ENCODE peak calls at places on chromosomes 13 and 19, in four cellular contexts. V is K562, O is GM12878, J is HepG2. G is an unnamed sample.

GRCh38 chr19:42412223-42412622 is 15.0 kb downstream of the LIPE start:
- DNase-seq in O (no peak), V (no peak), J (no peak), G (no peak)

GRCh38 chr13:45325806-45326205 is 15.2 kb downstream of the TPT1 start:
- DNase-seq in J (peak; percentile 62), O (no peak), V (no peak), G (no peak)

GRCh38 chr13:51747438-51748434 is 56.2 kb downstream of the DHRS12 start:
- DNase-seq in J (peak; percentile 93), V (no peak), O (no peak), G (no peak)

GRCh38 chr13:63396746-63397145 is 1981.1 kb upstream of the PCDH20 start:
- DNase-seq in J (no peak), O (no peak), V (no peak), G (no peak)

GRCh38 chr19:56594446-56594782 is 688 bp upstream of the ZNF71 start:
- DNase-seq in J (no peak), V (no peak), O (no peak), G (no peak)

GRCh38 chr19:19426799-19427198 is 21.3 kb downstream of the GATAD2A start:
- DNase-seq in V (no peak), J (no peak), O (no peak), G (no peak)

GRCh38 chr19:16048583-16048982 is 27.7 kb upstream of the TPM4 start:
- DNase-seq in V (no peak), J (no peak), O (no peak), G (no peak)

GRCh38 chr13:99796175-99796819 is 175.3 kb downstream of the ZIC5 start:
- DNase-seq in V (peak; percentile 36), O (no peak), J (peak; percentile 29), G (peak; percentile 36)

GRCh38 chr19:51493776-51494175 is 7.8 kb downstream of the SIGLEC12 start:
- DNase-seq in O (no peak), V (no peak), J (no peak), G (no peak)

GRCh38 chr19:41376241-41376997 is at the start of gene TMEM91:
- DNase-seq in V (peak; percentile 37), J (no peak), O (no peak), G (no peak)

GRCh38 chr13:37105251-37105714 is at the start of gene CSNK1A1L:
- DNase-seq in J (no peak), V (no peak), O (no peak), G (no peak)

GRCh38 chr13:28707629-28708427 is 10.9 kb downstream of the SLC46A3 start:
- DNase-seq in O (peak; percentile 94), J (no peak), V (no peak), G (no peak)

GRCh38 chr13:114303700-114304327 is 10.5 kb upstream of the CHAMP1 start:
- DNase-seq in O (no peak), J (no peak), V (no peak), G (no peak)

GRCh38 chr13:23709521-23709920 is 139.3 kb downstream of the TNFRSF19 start:
- DNase-seq in J (no peak), V (no peak), O (no peak), G (no peak)

GRCh38 chr13:90868321-90868920 is 479.1 kb upstream of the MIR17HG start:
- DNase-seq in V (peak; percentile 63), J (peak; percentile 3), O (no peak), G (no peak)

GRCh38 chr13:48975926-48976676 is 389 bp downstream of the FNDC3A start:
- DNase-seq in V (peak; percentile 71), J (peak; percentile 67), O (no peak), G (peak; percentile 77)

GRCh38 chr13:109010912-109011311 is 381.5 kb downstream of the MYO16 start:
- DNase-seq in O (no peak), J (no peak), V (no peak), G (no peak)

GRCh38 chr19:4375620-4376228 is 24.6 kb downstream of the SH3GL1 start:
- DNase-seq in V (peak; percentile 75), J (peak; percentile 51), O (peak; percentile 90), G (peak; percentile 55)

GRCh38 chr13:102678339-102679122 is 16.3 kb downstream of the METTL21C start:
- DNase-seq in V (no peak), J (no peak), O (no peak), G (no peak)

GRCh38 chr13:114225610-114226009 is 9.1 kb upstream of the CDC16 start:
- DNase-seq in V (no peak), J (no peak), O (no peak), G (no peak)

GRCh38 chr19:29206453-29206852 is 6.5 kb downstream of the UQCRFS1 start:
- DNase-seq in J (no peak), V (no peak), O (no peak), G (no peak)

GRCh38 chr19:41341669-41342490 is 11.8 kb downstream of the TGFB1 start:
- DNase-seq in J (no peak), V (no peak), O (no peak), G (no peak)

GRCh38 chr19:44512326-44513298 is 12.3 kb upstream of the ZNF180 start:
- DNase-seq in J (peak; percentile 36), O (no peak), V (peak; percentile 78), G (peak; percentile 60)

GRCh38 chr19:4976412-4977298 is 7.7 kb downstream of the KDM4B start:
- DNase-seq in J (peak; percentile 53), O (no peak), V (no peak), G (peak; percentile 66)

GRCh38 chr19:30167206-30167903 is 204.8 kb upstream of the ZNF536 start:
- DNase-seq in V (no peak), J (no peak), O (no peak), G (no peak)

GRCh38 chr13:30108913-30109237 is 198.5 kb downstream of the KATNAL1 start:
- DNase-seq in J (peak; percentile 33), V (no peak), O (no peak), G (no peak)

GRCh38 chr19:2912306-2912705 is 11.6 kb downstream of the ZNF57 start:
- DNase-seq in J (no peak), O (no peak), V (no peak), G (no peak)

GRCh38 chr13:110653271-110653670 is 37.9 kb downstream of the NAXD start:
- DNase-seq in V (no peak), O (no peak), J (no peak), G (no peak)

GRCh38 chr19:18896421-18896841 is 473 bp upstream of the CERS1 start:
- DNase-seq in V (no peak), O (no peak), J (no peak), G (no peak)

GRCh38 chr19:57171551-57172081 is 4.3 kb upstream of the DUXA start:
- DNase-seq in J (peak; percentile 20), O (no peak), V (no peak), G (peak; percentile 54)

GRCh38 chr13:90867336-90867683 is 480.2 kb upstream of the MIR17HG start:
- DNase-seq in O (peak; percentile 24), V (peak; percentile 58), J (peak; percentile 75), G (peak; percentile 78)

GRCh38 chr19:40805258-40805868 is 6.4 kb downstream of the EGLN2 start:
- DNase-seq in J (no peak), O (no peak), V (no peak), G (no peak)

GRCh38 chr19:6060600-6061391 is 49.5 kb downstream of the RFX2 start:
- DNase-seq in O (no peak), J (no peak), V (peak; percentile 92), G (no peak)

GRCh38 chr19:16398530-16399241 is 73.1 kb downstream of the EPS15L1 start:
- DNase-seq in V (no peak), J (no peak), O (no peak), G (no peak)

GRCh38 chr19:6501740-6502648 is at the start of gene TUBB4A:
- DNase-seq in O (no peak), J (no peak), V (peak; percentile 86), G (peak; percentile 65)

GRCh38 chr19:44712864-44713515 is 14.0 kb downstream of the CEACAM16 start:
- DNase-seq in V (no peak), J (peak; percentile 65), O (no peak), G (no peak)

GRCh38 chr19:40190891-40191835 is at the start of gene MAP3K10:
- DNase-seq in J (peak; percentile 53), O (peak; percentile 12), V (peak; percentile 88), G (peak; percentile 84)

GRCh38 chr13:46010148-46010547 is 42.4 kb downstream of the ZC3H13 start:
- DNase-seq in J (no peak), O (no peak), V (no peak), G (peak; percentile 4)

GRCh38 chr19:12975221-12975756 is 5.9 kb downstream of the DAND5 start:
- DNase-seq in J (no peak), O (no peak), V (peak; percentile 3), G (no peak)

GRCh38 chr13:82407321-82407720 is 1475.0 kb downstream of the SLITRK1 start:
- DNase-seq in J (no peak), V (no peak), O (no peak), G (no peak)
- TF ChIP-seq SP1 in J (no peak), V (no peak), O (no peak), G (no peak)

GRCh38 chr13:112056739-112057433 is 10.1 kb upstream of the SOX1 start:
- DNase-seq in J (no peak), O (no peak), V (no peak), G (peak; percentile 12)
- TF ChIP-seq FOXK2 in J (no peak), O (no peak), V (no peak), G (no peak)

GRCh38 chr13:93226065-93226622 is 463 bp upstream of the GPC6 start:
- DNase-seq in J (peak; percentile 52), O (no peak), V (no peak), G (no peak)
- TF ChIP-seq SP1 in J (no peak), O (no peak), V (no peak), G (no peak)

GRCh38 chr19:35582760-35583159 is 3.2 kb upstream of the PMIS2 start:
- DNase-seq in V (no peak), J (no peak), O (no peak), G (no peak)

GRCh38 chr19:35592226-35592625 is 6.3 kb downstream of the PMIS2 start:
- DNase-seq in V (peak; percentile 45), O (no peak), J (peak; percentile 53), G (peak; percentile 60)

GRCh38 chr19:35590875-35591274 is 4.9 kb downstream of the PMIS2 start:
- DNase-seq in J (no peak), O (no peak), V (no peak), G (no peak)

GRCh38 chr19:35585844-35586243 is at the start of gene PMIS2:
- DNase-seq in V (peak; percentile 96), J (no peak), O (no peak), G (peak; percentile 48)

DNA sequence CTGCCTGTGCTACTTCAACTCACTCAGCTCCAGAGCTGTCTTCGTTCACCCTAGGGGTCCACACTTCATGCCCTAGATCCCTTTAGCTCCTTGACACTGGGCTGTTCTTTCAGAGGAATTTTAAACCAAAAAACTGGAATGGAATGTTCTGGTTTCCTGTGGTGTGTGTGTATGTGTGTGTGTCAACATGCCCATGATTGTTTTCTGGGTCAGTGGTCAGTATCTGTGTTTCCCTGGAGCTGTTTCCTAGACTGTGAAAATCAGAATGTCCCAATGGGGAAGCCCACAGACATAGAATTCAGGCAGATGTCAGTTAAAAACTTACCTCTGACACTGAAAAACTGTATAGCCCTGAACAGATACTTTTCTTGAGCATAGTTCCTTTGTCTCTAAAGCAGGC is 1.4 kb downstream of the PMIS2 start:
- DNase-seq in J (no peak), V (no peak), O (no peak), G (peak; percentile 2)
- TF ChIP-seq FOXK2 in J (no peak), V (no peak), O (no peak), G (no peak)